ENCODE peak calls at places on chromosomes 13 and 19, in ten cellular contexts. W, M, P, O, J, G, F, Z, E and A are unnamed samples.
A peak's percentile ranks its signal among the peaks of the same experiment; 100 is the strongest.

GRCh38 chr13:31320946-31321345 is 121.2 kb downstream of the B3GLCT start:
- DNase-seq in J (no peak), W (no peak), F (no peak), E (no peak), G (no peak), O (no peak), Z (no peak), P (no peak), M (no peak), A (no peak)

GRCh38 chr19:17320435-17320834 is 11.1 kb downstream of the DDA1 start:
- DNase-seq in M (no peak), W (no peak), F (no peak), P (no peak), O (peak; percentile 20), J (no peak), E (no peak), Z (no peak), G (no peak), A (no peak)

GRCh38 chr13:40211586-40211968 is 454.9 kb downstream of the FOXO1 start:
- DNase-seq in J (no peak), Z (no peak), M (no peak), G (no peak), P (no peak), W (no peak), E (no peak), F (no peak), O (no peak), A (no peak)

GRCh38 chr19:53823380-53824120 is 564 bp downstream of the NLRP12 start:
- DNase-seq in G (no peak), F (no peak), O (no peak), P (no peak), W (no peak), E (no peak), M (no peak), J (no peak), Z (no peak), A (no peak)

GRCh38 chr19:46471116-46471733 is at the start of gene PNMA8A:
- DNase-seq in G (no peak), P (peak; percentile 44), Z (no peak), J (peak; percentile 57), F (peak; percentile 86), E (peak; percentile 85), W (peak; percentile 77), M (peak; percentile 80), O (peak; percentile 87), A (no peak)

GRCh38 chr19:21698215-21698614 is 69.2 kb downstream of the ZNF100 start:
- DNase-seq in G (no peak), E (peak; percentile 7), M (no peak), W (no peak), O (no peak), F (no peak), J (no peak), P (no peak), Z (peak; percentile 16), A (no peak)

GRCh38 chr13:94829201-94829600 is 116.9 kb upstream of the SOX21 start:
- DNase-seq in M (no peak), E (no peak), P (no peak), W (no peak), O (no peak), F (no peak), Z (no peak), G (no peak), J (no peak), A (no peak)

GRCh38 chr13:99628442-99628841 is 127.2 kb downstream of the TM9SF2 start:
- DNase-seq in G (no peak), F (no peak), Z (no peak), J (no peak), O (no peak), M (no peak), E (no peak), W (no peak), P (no peak), A (no peak)

GRCh38 chr19:7527516-7528191 is 5.2 kb downstream of the MCOLN1 start:
- DNase-seq in J (no peak), W (no peak), E (peak; percentile 60), Z (no peak), P (no peak), F (no peak), M (no peak), G (peak; percentile 43), O (no peak), A (no peak)

GRCh38 chr19:7528522-7529245 is 6.3 kb downstream of the MCOLN1 start:
- DNase-seq in M (no peak), Z (no peak), E (no peak), O (no peak), G (no peak), F (no peak), W (no peak), J (no peak), P (no peak), A (no peak)

GRCh38 chr19:7528192-7528519 is 5.7 kb downstream of the MCOLN1 start:
- DNase-seq in Z (no peak), M (no peak), E (no peak), O (no peak), F (no peak), W (no peak), P (no peak), J (no peak), G (peak; percentile 48), A (no peak)

GRCh38 chr19:7529610-7530490 is 5.7 kb upstream of the PNPLA6 start:
- DNase-seq in E (no peak), J (no peak), F (no peak), Z (no peak), W (no peak), M (no peak), P (no peak), G (no peak), O (no peak), A (no peak)

GRCh38 chr19:7529246-7529600 is 6.3 kb upstream of the PNPLA6 start:
- DNase-seq in F (no peak), O (no peak), J (no peak), Z (no peak), M (no peak), W (no peak), P (no peak), G (peak; percentile 40), E (no peak), A (no peak)
- TF ChIP-seq POLR2A in F (no peak), O (no peak), J (no peak), Z (no peak), M (no peak), W (no peak), P (no peak), G (no peak), E (no peak), A (no peak)

DNA sequence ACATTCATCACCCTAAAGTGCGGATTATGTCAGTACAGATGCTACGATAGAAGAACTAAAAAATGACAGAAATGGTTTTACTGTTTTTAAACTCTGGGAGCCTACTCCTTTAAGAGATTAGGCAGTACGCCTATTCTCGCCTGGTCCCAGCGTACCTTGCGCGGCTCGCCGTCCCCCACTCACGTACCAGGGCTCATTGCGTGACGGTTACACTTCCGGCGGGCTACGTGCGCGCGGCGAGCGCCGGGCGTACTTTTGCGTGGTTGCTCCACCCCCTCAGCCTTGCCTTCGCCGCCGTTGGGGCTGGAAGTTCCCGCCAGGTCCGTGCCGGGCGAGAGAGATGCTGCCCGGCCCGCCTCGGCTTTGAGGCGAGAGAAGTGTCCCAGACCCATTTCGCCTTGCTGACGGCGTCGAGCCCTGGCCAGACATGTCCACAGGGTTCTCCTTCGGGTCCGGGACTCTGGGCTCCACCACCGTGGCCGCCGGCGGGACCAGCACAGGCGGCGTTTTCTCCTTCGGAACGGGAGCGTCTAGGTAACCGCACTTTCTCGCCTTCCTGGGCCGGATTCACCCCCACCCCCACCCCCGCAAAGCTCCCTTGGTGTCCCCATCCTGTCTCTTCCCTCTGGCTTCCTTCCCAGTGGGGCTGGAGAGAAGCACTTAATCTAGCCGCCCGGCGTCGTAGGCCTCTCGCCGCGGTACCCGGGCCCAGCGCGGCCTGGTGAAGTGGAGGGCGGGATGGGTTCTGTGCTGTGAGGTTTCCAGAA is at the start of gene NUP58:
- DNase-seq in F (peak; percentile 98), E (peak; percentile 97), W (peak; percentile 96), P (peak; percentile 96), J (peak; percentile 91), Z (peak; percentile 55), M (peak; percentile 96), O (peak; percentile 93), G (peak; percentile 95), A (peak; percentile 69)
- TF ChIP-seq POLR2A in F (peak; percentile 71), E (peak; percentile 94), W (peak; percentile 80), P (no peak), J (peak; percentile 83), Z (peak; percentile 95), M (peak; percentile 84), O (peak; percentile 89), G (peak; percentile 80), A (peak; percentile 87)

GRCh38 chr13:91017031-91017668 is 330.3 kb upstream of the MIR17HG start:
- DNase-seq in F (no peak), P (peak; percentile 28), E (peak; percentile 12), J (peak; percentile 53), O (no peak), G (no peak), M (no peak), W (peak; percentile 67), Z (peak; percentile 30), A (no peak)

GRCh38 chr13:91020635-91021034 is 326.9 kb upstream of the MIR17HG start:
- DNase-seq in G (no peak), E (no peak), W (no peak), F (no peak), P (no peak), Z (no peak), O (no peak), J (no peak), M (no peak), A (no peak)

GRCh38 chr13:91014696-91015095 is 332.8 kb upstream of the MIR17HG start:
- DNase-seq in G (no peak), E (no peak), J (no peak), P (no peak), M (no peak), Z (no peak), O (no peak), W (no peak), F (no peak), A (no peak)

GRCh38 chr13:91017669-91018053 is 329.8 kb upstream of the MIR17HG start:
- DNase-seq in M (no peak), O (no peak), E (peak; percentile 1), W (peak; percentile 64), P (no peak), F (no peak), J (peak; percentile 41), G (no peak), Z (no peak), A (no peak)
- TF ChIP-seq POLR2A in M (no peak), O (no peak), E (no peak), W (no peak), P (no peak), F (no peak), J (no peak), G (no peak), Z (no peak), A (no peak)

DNA sequence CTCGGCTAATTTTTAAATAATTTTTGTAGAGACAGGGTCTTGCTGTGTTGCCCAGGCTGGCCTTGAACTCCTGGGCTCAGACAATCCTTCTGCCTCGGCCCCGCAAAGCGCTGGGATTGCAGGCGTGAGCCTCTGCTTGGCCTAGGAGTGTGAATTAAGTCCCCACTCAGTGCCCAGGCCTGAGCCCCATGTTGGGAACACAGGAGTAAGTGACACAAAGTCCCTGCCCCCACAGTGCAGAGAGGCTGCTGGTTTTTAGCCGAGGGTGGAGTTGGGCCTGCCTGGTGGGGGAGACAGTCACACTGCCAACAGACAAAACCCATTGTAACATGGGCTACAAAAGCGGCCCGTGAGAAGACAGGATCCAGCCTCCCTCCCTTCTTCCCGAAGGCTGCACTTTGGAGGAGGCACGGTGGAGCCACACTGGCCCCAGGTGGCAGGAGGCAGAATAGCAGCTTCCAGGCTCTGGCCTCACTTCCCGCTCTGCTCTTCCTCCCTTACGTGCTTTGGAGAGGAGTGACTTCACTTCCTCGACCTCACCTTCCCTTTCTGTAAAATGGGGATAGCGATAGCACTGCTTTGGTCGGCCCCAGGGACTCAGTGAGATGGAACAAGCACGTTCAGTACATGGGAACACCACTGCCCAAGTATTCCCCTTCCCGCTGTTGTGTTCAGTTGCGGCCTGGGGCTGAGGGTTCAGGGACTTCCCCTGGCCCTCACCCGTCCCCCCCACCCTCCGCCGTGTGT is 15.2 kb upstream of the EHD2 start:
- DNase-seq in P (peak; percentile 79), G (peak; percentile 85), W (peak; percentile 76), F (peak; percentile 94), J (peak; percentile 94), O (peak; percentile 73), M (peak; percentile 74), Z (peak; percentile 80), E (peak; percentile 89), A (no peak)
- TF ChIP-seq POLR2A in P (no peak), G (no peak), W (no peak), F (no peak), J (no peak), O (peak; percentile 15), M (no peak), Z (no peak), E (no peak), A (no peak)